ENCODE peak calls at places on chromosomes 3 and 15, in five cellular contexts. D is CD8-positive, alpha-beta memory T cell; W is T-helper 2 cell; A is astrocyte of the spinal cord; E is right cardiac atrium. Y is an unnamed sample.
A peak's percentile ranks its signal among the peaks of the same experiment; 100 is the strongest.

GRCh38 chr3:46736006-46736872 is 18.6 kb upstream of the PRSS50 start:
- DNase-seq in D (no peak), W (no peak), A (no peak), E (no peak), Y (no peak)

GRCh38 chr3:52439426-52440248 is 5.3 kb downstream of the SEMA3G start:
- DNase-seq in D (no peak), W (no peak), A (no peak), E (no peak), Y (no peak)

GRCh38 chr3:58938057-58938456 is 111.8 kb downstream of the CFAP20DC start:
- DNase-seq in D (no peak), W (no peak), A (no peak), E (no peak), Y (no peak)

GRCh38 chr3:127780536-127781400 is 41.5 kb downstream of the MGLL start:
- DNase-seq in D (no peak), W (no peak), A (no peak), E (no peak), Y (no peak)

GRCh38 chr3:150407051-150407817 is 864 bp upstream of the TSC22D2 start:
- DNase-seq in D (no peak), W (no peak), A (no peak), E (peak; percentile 17), Y (no peak)

GRCh38 chr3:141240290-141241247 is 8.9 kb downstream of the PXYLP1 start:
- DNase-seq in D (no peak), W (no peak), A (peak; percentile 68), E (no peak), Y (peak; percentile 47)

GRCh38 chr3:195549931-195550519 is 6.9 kb upstream of the PPP1R2 start:
- DNase-seq in D (peak; percentile 96), W (peak; percentile 54), A (no peak), E (no peak), Y (peak; percentile 73)

GRCh38 chr3:16795601-16796000 is 89.2 kb upstream of the PLCL2 start:
- DNase-seq in D (no peak), W (no peak), A (no peak), E (no peak), Y (no peak)

GRCh38 chr15:25655168-25655956 is 207.8 kb downstream of the ATP10A start:
- DNase-seq in D (no peak), W (no peak), A (no peak), E (no peak), Y (no peak)

GRCh38 chr3:12479919-12480425 is 4.3 kb upstream of the TSEN2 start:
- DNase-seq in D (peak; percentile 41), W (no peak), A (peak; percentile 42), E (peak; percentile 27), Y (peak; percentile 45)

GRCh38 chr15:43912991-43913927 is 86.5 kb downstream of the WDR76 start:
- DNase-seq in D (no peak), W (no peak), A (peak; percentile 98), E (peak; percentile 51), Y (peak; percentile 98)

GRCh38 chr15:91517491-91518200 is 335.9 kb upstream of the SLCO3A1 start:
- DNase-seq in D (no peak), W (no peak), A (peak; percentile 54), E (no peak), Y (peak; percentile 77)

GRCh38 chr3:31980530-31981205 is 394 bp downstream of the OSBPL10 start:
- DNase-seq in D (peak; percentile 13), W (no peak), A (peak; percentile 56), E (peak; percentile 35), Y (peak; percentile 61)

GRCh38 chr15:55434989-55435825 is 26.9 kb downstream of the PIERCE2 start:
- DNase-seq in D (peak; percentile 37), W (no peak), A (peak; percentile 71), E (no peak), Y (peak; percentile 78)

Y was measured in iris pigment epithelial cell.